ENCODE peak calls at places on chromosomes 11 and 22, in six cellular contexts. P is lower lobe of right lung, V is IMR-90, F is A549, H is left ventricle myocardium inferior, S is heart right ventricle. B is an unnamed sample. For H3K4me1, the result is how much of the 10 kb centered on the place peaks cover.

GRCh38 chr22:41798736-41799135 is 1.7 kb upstream of the CCDC134 start:
- DNase-seq in P (no peak), V (no peak), F (no peak), H (no peak), S (no peak), B (no peak)

GRCh38 chr11:66231561-66231960 is 36.9 kb upstream of the RAB1B start:
- DNase-seq in P (no peak), V (no peak), F (no peak), H (no peak), S (no peak), B (no peak)

GRCh38 chr11:2779499-2779980 is 79.7 kb upstream of the KCNQ1OT1 start:
- DNase-seq in P (no peak), V (no peak), F (no peak), H (no peak), S (no peak), B (no peak)

GRCh38 chr22:20889025-20889704 is 28.0 kb upstream of the CRKL start:
- DNase-seq in P (no peak), V (no peak), F (no peak), H (no peak), S (no peak), B (no peak)

GRCh38 chr11:104917259-104918112 is 19.2 kb upstream of the CASP12 start:
- DNase-seq in P (no peak), V (no peak), F (no peak), H (no peak), S (no peak), B (no peak)

GRCh38 chr11:33375688-33376311 is 118.6 kb downstream of the HIPK3 start:
- DNase-seq in P (no peak), V (peak), F (peak), H (no peak), S (no peak), B (no peak)

GRCh38 chr22:48327721-48328120 is 1500.0 kb downstream of the BRD1 start:
- DNase-seq in P (peak), V (no peak), F (no peak), H (no peak), S (no peak), B (no peak)

GRCh38 chr11:66956689-66957290 is 1.4 kb downstream of the PC start:
- DNase-seq in P (peak), V (peak), F (no peak), H (no peak), S (no peak), B (no peak)

GRCh38 chr22:27801197-27801615 is 350 bp downstream of the MN1 start:
- DNase-seq in P (no peak), V (peak), F (peak), H (peak), S (peak), B (peak)

GRCh38 chr11:126973051-126973450 is 27.5 kb downstream of the KIRREL3 start:
- DNase-seq in P (no peak), V (no peak), F (no peak), H (no peak), S (no peak), B (no peak)

GRCh38 chr11:97739892-97740782 is 1280.6 kb upstream of the CNTN5 start:
- DNase-seq in P (no peak), V (peak), F (no peak), H (no peak), S (no peak), B (no peak)

GRCh38 chr11:45918331-45918941 is 759 bp upstream of the PEX16 start:
- DNase-seq in P (peak), V (peak), F (peak), H (peak), S (peak), B (peak)

GRCh38 chr11:22780914-22781593 is 48.5 kb downstream of the SVIP start:
- DNase-seq in P (no peak), V (no peak), F (no peak), H (no peak), S (no peak), B (no peak)

GRCh38 chr11:86064236-86064803 is 4.6 kb downstream of the PICALM start:
- DNase-seq in P (no peak), V (peak), F (no peak), H (no peak), S (no peak), B (no peak)

GRCh38 chr22:41485033-41485432 is 16.1 kb downstream of the ACO2 start:
- DNase-seq in P (no peak), V (no peak), F (no peak), H (no peak), S (no peak), B (no peak)

GRCh38 chr11:97751952-97752351 is 1268.8 kb upstream of the CNTN5 start:
- DNase-seq in P (no peak), V (no peak), F (no peak), H (no peak), S (no peak), B (no peak)

GRCh38 chr11:130908770-130909625 is 7.3 kb downstream of the SNX19 start:
- DNase-seq in P (no peak), V (peak), F (no peak), H (no peak), S (no peak), B (no peak)

GRCh38 chr11:16989554-16989953 is 24.7 kb downstream of the PLEKHA7 start:
- DNase-seq in P (no peak), V (no peak), F (no peak), H (no peak), S (no peak), B (peak)

GRCh38 chr11:135075740-135076139 is 663.7 kb upstream of the B3GAT1 start:
- DNase-seq in P (peak), V (peak), F (no peak), H (peak), S (peak), B (peak)

GRCh38 chr11:23021287-23021863 is 161.1 kb upstream of the CCDC179 start:
- DNase-seq in P (no peak), V (peak), F (peak), H (no peak), S (no peak), B (no peak)

GRCh38 chr22:38228873-38229740 is 27.3 kb downstream of the MAFF start:
- DNase-seq in P (no peak), V (peak), F (peak), H (no peak), S (no peak), B (no peak)

GRCh38 chr11:69166186-69167115 is 10.7 kb downstream of the SMIM38 start:
- DNase-seq in P (no peak), V (peak), F (peak), H (peak), S (no peak), B (no peak)

GRCh38 chr22:46564084-46564714 is 26.8 kb upstream of the CELSR1 start:
- DNase-seq in P (no peak), V (no peak), F (no peak), H (peak), S (peak), B (no peak)

GRCh38 chr22:17566776-17567175 is 3.5 kb downstream of the SLC25A18 start:
- DNase-seq in P (no peak), V (no peak), F (no peak), H (no peak), S (no peak), B (no peak)

GRCh38 chr11:17263803-17264202 is 12.7 kb upstream of the NUCB2 start:
- DNase-seq in P (no peak), V (peak), F (no peak), H (no peak), S (no peak), B (no peak)

GRCh38 chr22:23306438-23306921 is 126.2 kb downstream of the BCR start:
- DNase-seq in P (peak), V (peak), F (no peak), H (no peak), S (peak), B (no peak)

GRCh38 chr11:14454861-14455632 is 44.6 kb downstream of the COPB1 start:
- DNase-seq in P (no peak), V (peak), F (no peak), H (no peak), S (no peak), B (no peak)

GRCh38 chr11:6755303-6755952 is 16.3 kb downstream of the OR2AG2 start:
- DNase-seq in P (no peak), V (peak), F (peak), H (no peak), S (no peak), B (peak)

GRCh38 chr11:65895482-65895981 is 4.7 kb downstream of the FOSL1 start:
- DNase-seq in P (peak), V (no peak), F (no peak), H (no peak), S (no peak), B (no peak)

GRCh38 chr11:96123301-96123700 is 199.4 kb upstream of the MTMR2 start:
- DNase-seq in P (no peak), V (no peak), F (no peak), H (no peak), S (no peak), B (no peak)

GRCh38 chr11:8833568-8834275 is 77.3 kb upstream of the AKIP1 start:
- DNase-seq in P (no peak), V (peak), F (no peak), H (no peak), S (no peak), B (no peak)

GRCh38 chr22:35020517-35020916 is 45.4 kb upstream of the ISX start:
- DNase-seq in P (no peak), V (no peak), F (no peak), H (no peak), S (no peak), B (no peak)

GRCh38 chr11:12377106-12377823 is at the start of gene PARVA:
- DNase-seq in P (peak), V (peak), F (peak), H (peak), S (peak), B (no peak)

GRCh38 chr11:115201121-115201792 is 303.0 kb downstream of the CADM1 start:
- DNase-seq in P (no peak), V (peak), F (no peak), H (no peak), S (no peak), B (no peak)

GRCh38 chr11:57303990-57304579 is 20.7 kb downstream of the TNKS1BP1 start:
- DNase-seq in P (no peak), V (no peak), F (no peak), H (no peak), S (no peak), B (no peak)

GRCh38 chr11:66556086-66556485 is 9.4 kb downstream of the ACTN3 start:
- DNase-seq in P (no peak), V (no peak), F (no peak), H (no peak), S (no peak), B (no peak)

GRCh38 chr11:117273550-117274289 is 17.4 kb upstream of the BACE1-AS start:
- DNase-seq in P (no peak), V (peak), F (no peak), H (no peak), S (no peak), B (no peak)

GRCh38 chr11:116862101-116862637 is 24.7 kb upstream of the APOA1 start:
- DNase-seq in P (no peak), V (no peak), F (no peak), H (no peak), S (no peak), B (no peak)

GRCh38 chr11:109858152-109858551 is 235.0 kb upstream of the ZC3H12C start:
- DNase-seq in P (no peak), V (no peak), F (no peak), H (no peak), S (no peak), B (no peak)

GRCh38 chr11:109859325-109859724 is 233.9 kb upstream of the ZC3H12C start:
- DNase-seq in P (no peak), V (peak), F (no peak), H (no peak), S (no peak), B (no peak)

GRCh38 chr11:109857637-109858036 is 235.6 kb upstream of the ZC3H12C start:
- DNase-seq in P (no peak), V (no peak), F (no peak), H (no peak), S (no peak), B (no peak)

GRCh38 chr11:109854696-109855095 is 238.5 kb upstream of the ZC3H12C start:
- DNase-seq in P (no peak), V (no peak), F (no peak), H (no peak), S (no peak), B (no peak)

GRCh38 chr11:109856958-109857357 is 236.2 kb upstream of the ZC3H12C start:
- DNase-seq in P (no peak), V (peak), F (no peak), H (no peak), S (no peak), B (no peak)
- H3K4me1 ChIP-seq in P (under half), V (under half), F (under half), H (under half), S (under half), B (under half)

GRCh38 chr11:75920886-75921285 is 105.9 kb downstream of the UVRAG start:
- DNase-seq in P (no peak), V (no peak), F (no peak), H (no peak), S (no peak), B (no peak)
- H3K4me1 ChIP-seq in P (under half), V (under half), F (under half), H (under half), S (under half), B (under half)

DNA sequence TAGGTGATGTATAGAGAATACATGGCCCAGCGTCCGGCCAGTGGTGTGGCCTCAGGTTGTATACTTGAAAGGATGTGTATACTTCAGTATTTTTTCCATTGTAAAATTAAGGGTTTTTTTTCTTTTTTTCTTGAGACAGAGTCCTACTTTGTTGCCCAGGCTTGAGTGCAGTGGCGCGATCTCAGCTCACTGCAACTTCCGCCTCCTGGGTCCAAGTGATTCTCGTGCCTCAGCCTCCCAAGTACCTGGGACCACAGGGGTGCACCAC is 15.8 kb downstream of the ZBTB16 start:
- DNase-seq in P (no peak), V (no peak), F (no peak), H (no peak), S (no peak), B (no peak)
- H3K4me1 ChIP-seq in P (half or more), V (under half), F (under half), H (half or more), S (half or more), B (half or more)

GRCh38 chr11:61960532-61960931 is 6.9 kb downstream of the FTH1 start:
- DNase-seq in P (no peak), V (no peak), F (no peak), H (no peak), S (no peak), B (no peak)
- H3K4me1 ChIP-seq in P (half or more), V (under half), F (half or more), H (half or more), S (under half), B (under half)

GRCh38 chr11:67998150-67999045 is 5.5 kb downstream of the UNC93B1 start:
- DNase-seq in P (peak), V (no peak), F (no peak), H (no peak), S (no peak), B (no peak)
- H3K4me1 ChIP-seq in P (under half), V (under half), F (under half), H (under half), S (under half), B (under half)